ENCODE peak calls at places on chromosome 14, in seven cellular contexts. U is HT1080; F is G401; Q is transverse colon; T is uterus; C is hypothalamus; J is CD8-positive, alpha-beta memory T cell. V is an unnamed sample.

GRCh38 chr14:103500148-103500990 is 22.3 kb downstream of the CKB start:
- DNase-seq in C (peak), T (peak), U (peak), F (peak), Q (peak), J (peak), V (peak)

GRCh38 chr14:92074555-92074954 is 31.8 kb downstream of the ATXN3 start:
- DNase-seq in T (no peak), Q (no peak), U (no peak), J (no peak), F (no peak), C (no peak), V (no peak)

GRCh38 chr14:49686425-49686824 is 1.6 kb downstream of the POLE2 start:
- DNase-seq in T (no peak), C (no peak), F (no peak), J (no peak), Q (no peak), U (no peak), V (no peak)

GRCh38 chr14:100114109-100114765 is 45.2 kb downstream of the DEGS2 start:
- DNase-seq in T (no peak), J (peak), Q (no peak), C (no peak), U (no peak), F (no peak), V (no peak)

GRCh38 chr14:100416921-100417451 is 93.8 kb downstream of the SLC25A47 start:
- DNase-seq in F (peak), T (no peak), Q (peak), U (peak), J (no peak), C (no peak), V (no peak)

GRCh38 chr14:53850714-53851296 is 105.8 kb downstream of the BMP4 start:
- DNase-seq in J (no peak), T (no peak), F (no peak), Q (no peak), C (no peak), U (peak), V (no peak)

GRCh38 chr14:81366884-81367283 is 33.2 kb downstream of the STON2 start:
- DNase-seq in Q (no peak), U (no peak), F (no peak), C (no peak), J (no peak), T (no peak), V (no peak)

GRCh38 chr14:94342334-94342934 is 19.3 kb upstream of the SERPINA6 start:
- DNase-seq in F (peak), J (no peak), U (peak), C (no peak), Q (peak), T (peak), V (peak)

GRCh38 chr14:79363291-79363690 is 848.0 kb downstream of the DIO2 start:
- DNase-seq in U (no peak), Q (no peak), J (no peak), C (no peak), T (no peak), F (peak), V (no peak)

V was measured in ascending aorta.